ENCODE peak calls at places on chromosomes 13 and 19, in ten cellular contexts. A is stimulated activated CD4-positive, alpha-beta T cell treated with anti-CD3 and anti-CD28 coated beads, Interleukin-12 subunit alpha, Interleukin-12 subunit beta, amount 100 ng/mL, for 4 hours; L is SK-N-SH; O is activated CD4-positive, alpha-beta T cell treated with anti-CD3 and anti-CD28 coated beads for 24 hours; I is activated T-helper 9 cell treated with anti-CD3 and anti-CD28 coated beads, Interleukin-2, amount 50 U/mL, for 16 hours; M is Kasumi-1; C is activated naive CD8-positive, alpha-beta T cell treated with anti-CD3 and anti-CD28 coated beads for 36 hours; J is tibial nerve; X is NCI-H2081; F is stomach. N is an unnamed sample.

GRCh38 chr13:27794075-27794691 is 1.9 kb downstream of the GSX1 start:
- DNase-seq in X (no peak), F (no peak), O (no peak), J (no peak), C (no peak), A (no peak), I (no peak), M (no peak), L (no peak), N (no peak)

GRCh38 chr19:38288127-38288855 is 15.8 kb upstream of the C19orf33 start:
- DNase-seq in O (no peak), I (no peak), C (no peak), J (no peak), X (no peak), M (no peak), L (peak), F (no peak), A (no peak), N (no peak)

GRCh38 chr13:27182844-27183497 is 11.4 kb upstream of the USP12 start:
- DNase-seq in L (no peak), C (no peak), M (no peak), X (no peak), F (peak), O (no peak), J (peak), I (no peak), A (no peak), N (no peak)

GRCh38 chr13:38602261-38602660 is 84.6 kb upstream of the FREM2 start:
- DNase-seq in M (no peak), X (no peak), O (no peak), I (no peak), F (no peak), L (no peak), C (no peak), A (no peak), J (no peak), N (no peak)

GRCh38 chr19:3606174-3606689 is 443 bp downstream of the TBXA2R start:
- DNase-seq in X (peak), M (no peak), J (no peak), O (no peak), C (peak), A (peak), L (peak), F (peak), I (no peak), N (no peak)

GRCh38 chr19:40453151-40453735 is 9.1 kb upstream of the SERTAD3 start:
- DNase-seq in J (no peak), I (no peak), O (no peak), M (no peak), A (no peak), X (no peak), L (no peak), F (no peak), C (no peak), N (no peak)

GRCh38 chr13:37406031-37406430 is 192.5 kb downstream of the POSTN start:
- DNase-seq in F (no peak), O (no peak), L (no peak), A (no peak), J (no peak), M (no peak), C (no peak), X (no peak), I (no peak), N (no peak)

GRCh38 chr13:27573265-27573664 is 47.1 kb downstream of the LNX2 start:
- DNase-seq in J (no peak), F (no peak), M (no peak), O (no peak), L (no peak), X (no peak), A (no peak), I (no peak), C (no peak), N (no peak)

GRCh38 chr13:25725104-25725503 is 326.7 kb downstream of the SHISA2 start:
- DNase-seq in I (no peak), J (no peak), O (no peak), C (no peak), X (no peak), A (no peak), F (no peak), M (no peak), L (no peak), N (no peak)

GRCh38 chr13:41565221-41565620 is 107.9 kb downstream of the RGCC start:
- DNase-seq in M (no peak), I (no peak), O (no peak), X (no peak), F (no peak), L (no peak), A (no peak), C (no peak), J (no peak), N (no peak)

GRCh38 chr19:33405491-33406461 is 32.3 kb downstream of the CEBPG start:
- DNase-seq in M (no peak), C (no peak), F (no peak), O (no peak), I (no peak), J (no peak), A (no peak), X (no peak), L (peak), N (no peak)

N was measured in DND-41.